ENCODE peak calls at places on chromosomes 11 and 22, in nine cellular contexts. One of them, this sample, is unnamed.

GRCh38 chr11:6576471-6577373 is 26.7 kb downstream of the RRP8 start:
- DNase-seq in osteocyte: peak
- DNase-seq in fibroblast of villous mesenchyme: peak
- DNase-seq in stomach: no peak
- DNase-seq in GM23338: peak
- DNase-seq in heart left ventricle: peak
- DNase-seq in kidney: no peak
- DNase-seq in CD14-positive monocyte: no peak
- DNase-seq in Peyer's patch: no peak
- DNase-seq in this sample: no peak

GRCh38 chr11:116702772-116703360 is 69.9 kb downstream of the BUD13 start:
- DNase-seq in osteocyte: no peak
- DNase-seq in fibroblast of villous mesenchyme: no peak
- DNase-seq in stomach: no peak
- DNase-seq in GM23338: no peak
- DNase-seq in heart left ventricle: no peak
- DNase-seq in kidney: no peak
- DNase-seq in CD14-positive monocyte: no peak
- DNase-seq in Peyer's patch: peak
- DNase-seq in this sample: no peak

GRCh38 chr11:59062602-59063529 is 23.2 kb upstream of the GLYATL1B start:
- DNase-seq in osteocyte: no peak
- DNase-seq in fibroblast of villous mesenchyme: peak
- DNase-seq in stomach: no peak
- DNase-seq in GM23338: peak
- DNase-seq in heart left ventricle: no peak
- DNase-seq in kidney: no peak
- DNase-seq in CD14-positive monocyte: no peak
- DNase-seq in Peyer's patch: no peak
- DNase-seq in this sample: no peak

GRCh38 chr11:130344846-130345245 is 30.1 kb upstream of the ZBTB44 start:
- DNase-seq in osteocyte: no peak
- DNase-seq in fibroblast of villous mesenchyme: no peak
- DNase-seq in stomach: no peak
- DNase-seq in GM23338: no peak
- DNase-seq in heart left ventricle: no peak
- DNase-seq in kidney: no peak
- DNase-seq in CD14-positive monocyte: no peak
- DNase-seq in Peyer's patch: no peak
- DNase-seq in this sample: no peak

GRCh38 chr11:2576116-2576515 is 123.7 kb downstream of the KCNQ1OT1 start:
- DNase-seq in osteocyte: no peak
- DNase-seq in fibroblast of villous mesenchyme: no peak
- DNase-seq in stomach: no peak
- DNase-seq in GM23338: no peak
- DNase-seq in heart left ventricle: peak
- DNase-seq in kidney: peak
- DNase-seq in CD14-positive monocyte: peak
- DNase-seq in Peyer's patch: peak
- DNase-seq in this sample: no peak

GRCh38 chr22:45237065-45237990 is 3.4 kb downstream of the KIAA0930 start:
- DNase-seq in osteocyte: no peak
- DNase-seq in fibroblast of villous mesenchyme: no peak
- DNase-seq in stomach: no peak
- DNase-seq in GM23338: no peak
- DNase-seq in heart left ventricle: no peak
- DNase-seq in kidney: no peak
- DNase-seq in CD14-positive monocyte: no peak
- DNase-seq in Peyer's patch: no peak
- DNase-seq in this sample: no peak

GRCh38 chr11:102551188-102551781 is 20.7 kb upstream of the MMP7 start:
- DNase-seq in osteocyte: no peak
- DNase-seq in fibroblast of villous mesenchyme: no peak
- DNase-seq in stomach: no peak
- DNase-seq in GM23338: no peak
- DNase-seq in heart left ventricle: no peak
- DNase-seq in kidney: no peak
- DNase-seq in CD14-positive monocyte: no peak
- DNase-seq in Peyer's patch: no peak
- DNase-seq in this sample: no peak

GRCh38 chr11:128151338-128151737 is 436.0 kb downstream of the ETS1 start:
- DNase-seq in osteocyte: no peak
- DNase-seq in fibroblast of villous mesenchyme: no peak
- DNase-seq in stomach: no peak
- DNase-seq in GM23338: no peak
- DNase-seq in heart left ventricle: no peak
- DNase-seq in kidney: no peak
- DNase-seq in CD14-positive monocyte: no peak
- DNase-seq in Peyer's patch: no peak
- DNase-seq in this sample: no peak

GRCh38 chr11:65424200-65425104 is 1.9 kb downstream of the NEAT1 start:
- DNase-seq in osteocyte: peak
- DNase-seq in fibroblast of villous mesenchyme: peak
- DNase-seq in stomach: peak
- DNase-seq in GM23338: peak
- DNase-seq in heart left ventricle: peak
- DNase-seq in kidney: peak
- DNase-seq in CD14-positive monocyte: no peak
- DNase-seq in Peyer's patch: peak
- DNase-seq in this sample: no peak

GRCh38 chr11:34650528-34650927 is 29.6 kb downstream of the EHF start:
- DNase-seq in osteocyte: no peak
- DNase-seq in fibroblast of villous mesenchyme: peak
- DNase-seq in stomach: no peak
- DNase-seq in GM23338: no peak
- DNase-seq in heart left ventricle: no peak
- DNase-seq in kidney: no peak
- DNase-seq in CD14-positive monocyte: no peak
- DNase-seq in Peyer's patch: no peak
- DNase-seq in this sample: no peak

GRCh38 chr11:9688716-9689511 is 25.0 kb downstream of the SWAP70 start:
- DNase-seq in osteocyte: no peak
- DNase-seq in fibroblast of villous mesenchyme: peak
- DNase-seq in stomach: no peak
- DNase-seq in GM23338: no peak
- DNase-seq in heart left ventricle: no peak
- DNase-seq in kidney: no peak
- DNase-seq in CD14-positive monocyte: peak
- DNase-seq in Peyer's patch: no peak
- DNase-seq in this sample: no peak

GRCh38 chr11:132549001-132549400 is 983.3 kb downstream of the OPCML start:
- DNase-seq in osteocyte: no peak
- DNase-seq in fibroblast of villous mesenchyme: no peak
- DNase-seq in stomach: no peak
- DNase-seq in GM23338: no peak
- DNase-seq in heart left ventricle: no peak
- DNase-seq in kidney: no peak
- DNase-seq in CD14-positive monocyte: no peak
- DNase-seq in Peyer's patch: no peak
- DNase-seq in this sample: no peak

DNA sequence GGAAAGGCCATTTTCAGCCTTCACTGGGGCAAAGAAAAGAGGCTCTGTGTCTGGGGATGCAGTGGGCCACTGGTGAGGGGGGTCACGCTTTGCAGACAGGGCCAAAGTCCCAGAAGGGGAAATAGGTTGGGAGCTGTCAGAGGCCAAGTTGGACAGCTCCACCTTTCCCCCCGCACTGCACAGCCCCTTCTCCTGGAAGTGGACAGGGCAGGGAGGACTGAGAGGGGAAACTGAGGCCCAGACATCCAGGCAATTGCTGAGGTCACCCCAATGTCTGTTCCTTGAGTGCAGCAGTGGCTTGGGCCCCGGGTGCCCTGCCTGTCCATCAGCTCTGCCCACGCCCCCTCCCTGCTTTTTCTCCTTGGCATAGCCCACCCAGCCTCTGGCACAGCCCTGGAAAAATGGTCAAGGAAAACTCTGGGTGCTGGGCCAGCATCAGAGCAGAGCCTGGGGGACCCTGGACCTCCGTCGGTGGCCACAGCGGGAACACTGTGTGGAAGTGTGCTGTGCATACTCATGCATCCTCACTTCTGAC is 53.5 kb downstream of the TPCN2 start:
- DNase-seq in osteocyte: no peak
- DNase-seq in fibroblast of villous mesenchyme: no peak
- DNase-seq in stomach: no peak
- DNase-seq in GM23338: no peak
- DNase-seq in heart left ventricle: no peak
- DNase-seq in kidney: peak
- DNase-seq in CD14-positive monocyte: no peak
- DNase-seq in Peyer's patch: no peak
- DNase-seq in this sample: no peak
- TF ChIP-seq CTCF in osteocyte: no peak
- TF ChIP-seq CTCF in fibroblast of villous mesenchyme: no peak
- TF ChIP-seq CTCF in stomach: no peak
- TF ChIP-seq CTCF in GM23338: no peak
- TF ChIP-seq CTCF in heart left ventricle: no peak
- TF ChIP-seq CTCF in kidney: no peak
- TF ChIP-seq CTCF in CD14-positive monocyte: no peak
- TF ChIP-seq CTCF in Peyer's patch: no peak
- TF ChIP-seq CTCF in this sample: no peak

GRCh38 chr11:892106-892505 is 18.5 kb downstream of the CHID1 start:
- DNase-seq in osteocyte: no peak
- DNase-seq in fibroblast of villous mesenchyme: no peak
- DNase-seq in stomach: no peak
- DNase-seq in GM23338: peak
- DNase-seq in heart left ventricle: no peak
- DNase-seq in kidney: no peak
- DNase-seq in CD14-positive monocyte: no peak
- DNase-seq in Peyer's patch: no peak
- DNase-seq in this sample: no peak
- TF ChIP-seq CTCF in osteocyte: peak
- TF ChIP-seq CTCF in fibroblast of villous mesenchyme: peak
- TF ChIP-seq CTCF in stomach: no peak
- TF ChIP-seq CTCF in GM23338: no peak
- TF ChIP-seq CTCF in heart left ventricle: no peak
- TF ChIP-seq CTCF in kidney: no peak
- TF ChIP-seq CTCF in CD14-positive monocyte: no peak
- TF ChIP-seq CTCF in Peyer's patch: no peak
- TF ChIP-seq CTCF in this sample: no peak

GRCh38 chr11:113901141-113901540 is 3.5 kb upstream of the HTR3B start:
- DNase-seq in osteocyte: no peak
- DNase-seq in fibroblast of villous mesenchyme: no peak
- DNase-seq in stomach: no peak
- DNase-seq in GM23338: no peak
- DNase-seq in heart left ventricle: no peak
- DNase-seq in kidney: no peak
- DNase-seq in CD14-positive monocyte: no peak
- DNase-seq in Peyer's patch: no peak
- DNase-seq in this sample: no peak

GRCh38 chr11:113896156-113896879 is 8.3 kb upstream of the HTR3B start:
- DNase-seq in osteocyte: no peak
- DNase-seq in fibroblast of villous mesenchyme: peak
- DNase-seq in stomach: peak
- DNase-seq in GM23338: peak
- DNase-seq in heart left ventricle: no peak
- DNase-seq in kidney: no peak
- DNase-seq in CD14-positive monocyte: no peak
- DNase-seq in Peyer's patch: no peak
- DNase-seq in this sample: peak

GRCh38 chr11:113894421-113894996 is 10.1 kb upstream of the HTR3B start:
- DNase-seq in osteocyte: no peak
- DNase-seq in fibroblast of villous mesenchyme: no peak
- DNase-seq in stomach: no peak
- DNase-seq in GM23338: no peak
- DNase-seq in heart left ventricle: no peak
- DNase-seq in kidney: no peak
- DNase-seq in CD14-positive monocyte: no peak
- DNase-seq in Peyer's patch: no peak
- DNase-seq in this sample: no peak

GRCh38 chr11:113895367-113896155 is 9.0 kb upstream of the HTR3B start:
- DNase-seq in osteocyte: no peak
- DNase-seq in fibroblast of villous mesenchyme: no peak
- DNase-seq in stomach: no peak
- DNase-seq in GM23338: peak
- DNase-seq in heart left ventricle: no peak
- DNase-seq in kidney: no peak
- DNase-seq in CD14-positive monocyte: no peak
- DNase-seq in Peyer's patch: no peak
- DNase-seq in this sample: no peak
- TF ChIP-seq CTCF in osteocyte: no peak
- TF ChIP-seq CTCF in fibroblast of villous mesenchyme: no peak
- TF ChIP-seq CTCF in stomach: no peak
- TF ChIP-seq CTCF in GM23338: no peak
- TF ChIP-seq CTCF in heart left ventricle: no peak
- TF ChIP-seq CTCF in kidney: no peak
- TF ChIP-seq CTCF in CD14-positive monocyte: no peak
- TF ChIP-seq CTCF in Peyer's patch: no peak
- TF ChIP-seq CTCF in this sample: peak

DNA sequence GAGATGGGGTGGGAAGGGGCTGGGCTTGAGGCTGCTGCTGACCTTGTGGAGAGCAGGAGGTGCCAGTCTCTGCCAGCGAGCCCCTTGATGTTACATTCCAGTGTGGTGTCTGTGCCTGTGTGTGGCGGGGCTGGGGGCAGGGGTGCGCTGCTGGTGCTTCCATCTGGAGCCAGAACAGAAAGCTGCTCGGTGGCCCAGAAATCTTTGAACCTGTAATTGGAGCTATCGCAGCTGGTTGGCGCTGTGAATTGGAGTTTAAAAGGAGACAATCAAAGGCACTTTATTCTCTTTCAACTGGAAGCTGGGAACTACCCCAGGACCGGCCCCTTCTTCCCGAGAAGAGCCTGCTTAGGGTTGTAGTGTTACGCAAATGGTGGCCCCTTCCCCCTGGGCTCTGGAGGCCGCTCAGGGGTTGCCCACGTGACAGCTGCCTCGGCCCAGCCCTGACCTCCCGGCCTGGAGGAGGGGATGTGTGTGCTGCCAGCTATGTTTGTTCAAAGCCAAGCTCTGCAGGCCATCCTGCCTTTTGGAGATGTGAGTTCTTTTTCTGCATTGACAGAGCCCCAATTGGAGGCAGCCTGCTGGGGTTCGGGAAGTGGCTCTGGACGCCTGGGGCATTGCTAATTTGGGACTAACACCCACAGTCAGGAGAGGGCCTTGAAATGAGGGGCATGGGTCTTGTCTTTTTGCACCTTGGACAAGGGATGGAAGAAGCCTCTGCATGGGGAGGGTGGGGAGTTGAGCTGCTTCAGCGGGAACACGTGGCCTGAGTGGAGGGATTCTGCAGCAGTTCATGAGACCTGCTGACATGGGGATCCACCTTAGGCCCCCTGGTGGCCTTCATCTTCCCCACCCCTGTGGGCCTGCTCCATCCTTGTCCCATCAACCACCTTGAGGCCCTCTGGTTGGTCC is 14.0 kb upstream of the ARSA start:
- DNase-seq in osteocyte: no peak
- DNase-seq in fibroblast of villous mesenchyme: peak
- DNase-seq in stomach: no peak
- DNase-seq in GM23338: peak
- DNase-seq in heart left ventricle: peak
- DNase-seq in kidney: no peak
- DNase-seq in CD14-positive monocyte: no peak
- DNase-seq in Peyer's patch: no peak
- DNase-seq in this sample: peak
- TF ChIP-seq CTCF in osteocyte: peak
- TF ChIP-seq CTCF in fibroblast of villous mesenchyme: peak
- TF ChIP-seq CTCF in stomach: no peak
- TF ChIP-seq CTCF in GM23338: peak
- TF ChIP-seq CTCF in heart left ventricle: peak
- TF ChIP-seq CTCF in kidney: peak
- TF ChIP-seq CTCF in CD14-positive monocyte: no peak
- TF ChIP-seq CTCF in Peyer's patch: peak
- TF ChIP-seq CTCF in this sample: no peak

This sample was measured in neural crest cell.